ENCODE peak calls at places on chromosomes 4 and X, in five cellular contexts. B, M, F, T and O are unnamed samples.

GRCh38 chrX:105190252-105190853 is 30.1 kb downstream of the TEX13A start:
- DNase-seq in B (no peak), M (no peak), F (no peak), T (no peak), O (peak; percentile 32)

GRCh38 chrX:104288961-104289360 is 34.2 kb upstream of the ESX1 start:
- DNase-seq in B (no peak), M (no peak), F (no peak), T (no peak), O (no peak)

GRCh38 chr4:164768516-164768915 is 14.6 kb downstream of the SMIM31 start:
- DNase-seq in B (no peak), M (no peak), F (no peak), T (no peak), O (peak; percentile 2)

GRCh38 chr4:121876070-121876469 is 5.8 kb upstream of the BBS7 start:
- DNase-seq in B (no peak), M (no peak), F (no peak), T (no peak), O (no peak)

GRCh38 chr4:20395160-20395773 is 143.6 kb downstream of the SLIT2 start:
- DNase-seq in B (no peak), M (no peak), F (no peak), T (peak; percentile 70), O (peak; percentile 32)

GRCh38 chr4:109134921-109135320 is 167.5 kb downstream of the COL25A1 start:
- DNase-seq in B (no peak), M (no peak), F (no peak), T (no peak), O (no peak)

GRCh38 chrX:47247206-47247998 is 14.6 kb downstream of the USP11 start:
- DNase-seq in B (no peak), M (no peak), F (no peak), T (no peak), O (peak; percentile 8)

GRCh38 chr4:15702941-15703403 is at the start of gene BST1:
- DNase-seq in B (peak; percentile 51), M (peak; percentile 61), F (no peak), T (no peak), O (peak; percentile 66)

GRCh38 chrX:19571708-19572107 is 56.4 kb upstream of the MAP3K15 start:
- DNase-seq in B (no peak), M (no peak), F (no peak), T (no peak), O (no peak)

GRCh38 chrX:150361070-150361776 is 1.9 kb upstream of the MAMLD1 start:
- DNase-seq in B (no peak), M (no peak), F (no peak), T (peak; percentile 17), O (no peak)

GRCh38 chrX:131305926-131306325 is 16.8 kb upstream of the IGSF1 start:
- DNase-seq in B (no peak), M (no peak), F (no peak), T (no peak), O (no peak)

GRCh38 chrX:70183091-70183490 is 5.8 kb downstream of the DGAT2L6 start:
- DNase-seq in B (no peak), M (no peak), F (no peak), T (no peak), O (no peak)

GRCh38 chr4:10917475-10918103 is 233.0 kb upstream of the CLNK start:
- DNase-seq in B (no peak), M (no peak), F (no peak), T (no peak), O (no peak)

GRCh38 chrX:15916704-15917084 is 62.1 kb upstream of the AP1S2 start:
- DNase-seq in B (no peak), M (no peak), F (no peak), T (no peak), O (no peak)

GRCh38 chrX:102604327-102604726 is 5.0 kb downstream of the ARMCX5 start:
- DNase-seq in B (no peak), M (no peak), F (no peak), T (no peak), O (no peak)

GRCh38 chrX:9644335-9644734 is 121.3 kb downstream of the GPR143 start:
- DNase-seq in B (peak; percentile 21), M (no peak), F (no peak), T (no peak), O (no peak)

GRCh38 chrX:74248889-74249288 is 55.1 kb upstream of the ZCCHC13 start:
- DNase-seq in B (no peak), M (no peak), F (no peak), T (no peak), O (peak; percentile 60)

GRCh38 chr4:184011810-184012209 is 106.7 kb downstream of the STOX2 start:
- DNase-seq in B (no peak), M (no peak), F (no peak), T (no peak), O (no peak)

GRCh38 chr4:182242793-182243192 is 409 bp upstream of the TENM3 start:
- DNase-seq in B (no peak), M (no peak), F (no peak), T (no peak), O (peak; percentile 35)

GRCh38 chr4:124530464-124531077 is 182.0 kb downstream of the ANKRD50 start:
- DNase-seq in B (no peak), M (no peak), F (no peak), T (no peak), O (peak; percentile 86)

GRCh38 chrX:111382277-111382676 is 29.7 kb downstream of the DCX start:
- DNase-seq in B (no peak), M (no peak), F (no peak), T (no peak), O (no peak)

GRCh38 chrX:56462389-56462788 is 101.0 kb upstream of the UBQLN2 start:
- DNase-seq in B (no peak), M (no peak), F (no peak), T (no peak), O (no peak)

GRCh38 chrX:85052636-85053343 is 49.1 kb downstream of the APOOL start:
- DNase-seq in B (no peak), M (no peak), F (peak; percentile 53), T (no peak), O (peak; percentile 59)

GRCh38 chrX:154051210-154051810 is 31.6 kb upstream of the IRAK1 start:
- DNase-seq in B (peak; percentile 20), M (no peak), F (no peak), T (peak; percentile 77), O (peak; percentile 73)

GRCh38 chr4:7872264-7872771 is 67.3 kb downstream of the AFAP1 start:
- DNase-seq in B (no peak), M (no peak), F (peak; percentile 90), T (peak; percentile 48), O (peak; percentile 82)

GRCh38 chrX:134431894-134432293 is 28.1 kb upstream of the HPRT1 start:
- DNase-seq in B (no peak), M (no peak), F (peak; percentile 5), T (no peak), O (peak; percentile 20)

GRCh38 chr4:10157478-10158354 is 41.1 kb upstream of the WDR1 start:
- DNase-seq in B (no peak), M (no peak), F (no peak), T (peak; percentile 73), O (peak; percentile 75)

GRCh38 chrX:135393046-135393445 is 28.7 kb upstream of the SMIM10L2A start:
- DNase-seq in B (no peak), M (no peak), F (no peak), T (no peak), O (no peak)

DNA sequence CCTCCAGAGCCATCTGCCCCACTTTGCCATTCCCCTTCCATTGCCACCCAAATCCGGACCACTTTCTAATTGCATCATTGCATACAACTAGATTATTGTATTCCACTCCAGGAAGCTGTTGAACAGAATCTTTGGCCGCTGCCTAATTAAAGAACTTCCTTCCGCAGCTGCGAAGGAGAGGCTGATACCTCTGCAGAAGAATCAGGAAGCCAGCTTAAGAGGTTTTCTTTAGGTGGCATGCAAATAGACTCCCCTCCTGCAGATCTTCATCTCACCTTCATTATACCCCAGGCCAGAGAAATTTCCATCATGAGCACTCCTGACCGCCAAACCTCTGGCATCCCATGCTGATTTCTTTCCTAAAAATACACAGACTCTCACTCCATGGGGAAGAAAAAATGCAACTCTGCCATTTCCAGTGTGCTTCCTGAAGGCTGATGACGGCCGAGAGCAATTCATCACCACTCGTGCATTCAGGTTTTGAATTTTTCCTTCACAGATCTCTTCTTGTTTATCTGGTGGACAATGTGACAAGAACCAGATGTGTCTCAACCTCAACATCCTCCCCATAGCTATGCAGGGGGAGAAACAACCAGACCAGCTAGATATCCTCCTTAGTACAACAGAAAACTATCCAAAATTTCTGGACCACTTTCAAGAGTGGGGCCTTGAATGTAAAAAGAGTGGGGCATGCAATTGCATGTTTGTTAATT is 31.2 kb downstream of the LGI2 start:
- DNase-seq in B (no peak), M (no peak), F (no peak), T (no peak), O (peak; percentile 26)
- H3K4me3 ChIP-seq in B (no peak overlapping the region), M (no peak overlapping the region), F (no peak overlapping the region), T (no peak overlapping the region), O (no peak overlapping the region)

DNA sequence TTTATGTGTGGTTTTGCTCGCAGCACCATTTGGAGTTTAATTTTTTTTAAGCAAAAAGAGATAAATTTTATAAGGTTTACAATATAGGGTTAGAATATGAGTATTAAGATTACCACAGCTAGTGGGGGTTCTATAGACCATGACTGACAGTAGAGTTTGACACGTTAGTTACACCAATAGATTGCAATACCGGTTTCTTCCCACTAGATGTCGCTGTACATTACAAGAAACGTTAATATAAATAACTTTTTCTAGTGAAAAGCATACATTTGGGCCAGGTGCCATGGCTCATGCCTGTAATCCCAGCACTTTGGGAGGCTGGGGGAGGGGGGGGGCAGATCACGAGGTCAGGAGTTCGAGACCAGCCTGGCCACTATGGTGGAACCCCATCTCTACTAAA is 433.6 kb downstream of the MAGEB5 start:
- DNase-seq in B (no peak), M (no peak), F (no peak), T (no peak), O (peak; percentile 6)
- TF ChIP-seq CTCF in B (peak; percentile 65), M (peak; percentile 51), F (no peak), T (peak; percentile 24), O (peak; percentile 42)

DNA sequence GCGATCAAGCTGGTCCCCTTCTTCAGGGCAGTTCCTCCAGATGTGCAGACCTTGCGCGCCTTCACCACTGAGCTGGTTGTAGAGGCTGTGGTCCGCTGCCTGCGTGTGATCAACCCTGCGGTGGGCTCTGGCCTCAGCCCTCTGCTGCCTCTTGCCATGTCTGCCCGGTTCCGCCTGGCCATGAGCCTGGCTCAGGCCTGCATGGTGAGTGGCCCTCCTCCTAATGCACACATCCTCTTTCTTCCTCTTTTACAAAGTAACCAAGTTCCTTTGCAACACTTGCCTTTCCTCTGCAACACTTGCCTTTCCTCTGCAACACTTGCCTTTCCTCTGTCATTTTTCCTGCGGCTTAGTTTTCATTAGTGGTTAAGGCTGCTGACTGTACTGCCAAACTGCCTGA is 1.8 kb downstream of the CCDC22 start:
- DNase-seq in B (peak; percentile 35), M (no peak), F (no peak), T (no peak), O (no peak)
- H3K4me3 ChIP-seq in B (no peak overlapping the region), M (no peak overlapping the region), F (no peak overlapping the region), T (no peak overlapping the region), O (no peak overlapping the region)

GRCh38 chr4:150005537-150005936 is 72.7 kb upstream of the DCLK2 start:
- DNase-seq in B (no peak), M (no peak), F (no peak), T (no peak), O (no peak)

GRCh38 chr4:149999485-150000074 is 78.7 kb upstream of the DCLK2 start:
- DNase-seq in B (peak; percentile 17), M (no peak), F (peak; percentile 70), T (peak; percentile 47), O (peak; percentile 73)

GRCh38 chr4:150001815-150002214 is 76.4 kb upstream of the DCLK2 start:
- DNase-seq in B (no peak), M (no peak), F (no peak), T (no peak), O (no peak)

GRCh38 chr4:150004481-150004880 is 73.8 kb upstream of the DCLK2 start:
- DNase-seq in B (no peak), M (no peak), F (no peak), T (no peak), O (peak; percentile 65)

GRCh38 chr4:150002561-150002960 is 75.7 kb upstream of the DCLK2 start:
- DNase-seq in B (no peak), M (no peak), F (no peak), T (no peak), O (no peak)
- TF ChIP-seq CTCF in B (no peak), M (no peak), F (no peak), T (no peak), O (no peak)